ENCODE peak calls at places on chromosomes 5 and 9, in four cellular contexts. K is MV-4-11, E is nephron progenitor cell, W is aorta. Q is an unnamed sample.

GRCh38 chr9:113537227-113537810 is 73.8 kb downstream of the RGS3 start:
- DNase-seq in K (no peak), E (no peak), W (no peak), Q (no peak)

GRCh38 chr9:119370816-119371215 is 1.6 kb upstream of the BRINP1 start:
- DNase-seq in K (peak), E (peak), W (peak), Q (peak)

GRCh38 chr5:166845044-166845443 is 1446.4 kb upstream of the WWC1 start:
- DNase-seq in K (peak), E (peak), W (no peak), Q (no peak)

GRCh38 chr5:135244620-135245021 is 154.4 kb downstream of the MACROH2A1 start:
- DNase-seq in K (no peak), E (no peak), W (peak), Q (no peak)

GRCh38 chr5:38853753-38854470 is 8.1 kb downstream of the OSMR start:
- DNase-seq in K (no peak), E (no peak), W (no peak), Q (no peak)

GRCh38 chr5:96200611-96201010 is 232.4 kb downstream of the PCSK1 start:
- DNase-seq in K (peak), E (no peak), W (no peak), Q (no peak)

GRCh38 chr9:135471751-135472640 is 7.6 kb upstream of the PPP1R26 start:
- DNase-seq in K (no peak), E (peak), W (no peak), Q (no peak)

GRCh38 chr5:179264641-179265528 is 80.4 kb downstream of the ADAMTS2 start:
- DNase-seq in K (no peak), E (no peak), W (peak), Q (no peak)

GRCh38 chr9:78691531-78691930 is 394.6 kb downstream of the PSAT1 start:
- DNase-seq in K (no peak), E (no peak), W (no peak), Q (no peak)

GRCh38 chr5:129915415-129915814 is 11.2 kb downstream of the CHSY3 start:
- DNase-seq in K (no peak), E (no peak), W (no peak), Q (no peak)

GRCh38 chr5:141560141-141560540 is 58.7 kb downstream of the DIAPH1 start:
- DNase-seq in K (no peak), E (no peak), W (no peak), Q (no peak)

GRCh38 chr5:59069438-59070079 is 486.7 kb downstream of the RAB3C start:
- DNase-seq in K (no peak), E (no peak), W (no peak), Q (no peak)

GRCh38 chr9:135992486-135993408 is 31.6 kb upstream of the UBAC1 start:
- DNase-seq in K (peak), E (peak), W (peak), Q (peak)

GRCh38 chr5:142063878-142064331 is 44.7 kb upstream of the NDFIP1 start:
- DNase-seq in K (peak), E (peak), W (peak), Q (peak)

GRCh38 chr9:3662671-3663070 is 136.9 kb upstream of the RFX3 start:
- DNase-seq in K (no peak), E (no peak), W (no peak), Q (no peak)

GRCh38 chr9:94096819-94097577 is 12.7 kb downstream of the PTPDC1 start:
- DNase-seq in K (no peak), E (no peak), W (no peak), Q (no peak)

Q was measured in psoas muscle.